ENCODE peak calls at places on chromosomes 4 and X, in seven cellular contexts. Q, E, H, F, G, T and K are unnamed samples.

GRCh38 chr4:38366451-38366850 is 297.5 kb upstream of the KLF3 start:
- DNase-seq in E (no peak), G (peak), T (no peak), Q (no peak), F (peak), H (no peak), K (no peak)

GRCh38 chrX:154441564-154441963 is 2.4 kb upstream of the FAM50A start:
- DNase-seq in Q (no peak), T (no peak), H (no peak), E (no peak), F (no peak), G (no peak), K (no peak)

GRCh38 chr4:145216532-145216931 is 36.1 kb upstream of the OTUD4 start:
- DNase-seq in F (no peak), H (no peak), E (no peak), G (peak), Q (no peak), T (peak), K (peak)

GRCh38 chrX:97446298-97446882 is 562.7 kb downstream of the RPA4 start:
- DNase-seq in F (no peak), Q (no peak), H (no peak), T (peak), E (no peak), G (peak), K (peak)

GRCh38 chrX:10526442-10526841 is 93.9 kb downstream of the MID1 start:
- DNase-seq in T (no peak), H (no peak), F (no peak), G (peak), E (no peak), Q (no peak), K (no peak)

GRCh38 chrX:47489507-47490275 is 6.7 kb upstream of the ZNF41 start:
- DNase-seq in H (no peak), E (peak), T (no peak), F (no peak), G (no peak), Q (no peak), K (no peak)

GRCh38 chr4:67714248-67714583 is 13.3 kb upstream of the UBA6 start:
- DNase-seq in G (no peak), H (no peak), Q (no peak), T (no peak), E (no peak), F (no peak), K (no peak)

GRCh38 chr4:128516568-128516967 is 229.0 kb upstream of the PGRMC2 start:
- DNase-seq in G (peak), T (peak), Q (no peak), H (no peak), E (no peak), F (no peak), K (no peak)

GRCh38 chr4:108465886-108466491 is 154.4 kb upstream of the RPL34 start:
- DNase-seq in T (no peak), H (no peak), Q (no peak), F (no peak), G (no peak), E (no peak), K (no peak)

GRCh38 chrX:133297284-133297683 is 79.1 kb upstream of the TFDP3 start:
- DNase-seq in H (no peak), T (peak), F (no peak), G (peak), Q (no peak), E (no peak), K (peak)

DNA sequence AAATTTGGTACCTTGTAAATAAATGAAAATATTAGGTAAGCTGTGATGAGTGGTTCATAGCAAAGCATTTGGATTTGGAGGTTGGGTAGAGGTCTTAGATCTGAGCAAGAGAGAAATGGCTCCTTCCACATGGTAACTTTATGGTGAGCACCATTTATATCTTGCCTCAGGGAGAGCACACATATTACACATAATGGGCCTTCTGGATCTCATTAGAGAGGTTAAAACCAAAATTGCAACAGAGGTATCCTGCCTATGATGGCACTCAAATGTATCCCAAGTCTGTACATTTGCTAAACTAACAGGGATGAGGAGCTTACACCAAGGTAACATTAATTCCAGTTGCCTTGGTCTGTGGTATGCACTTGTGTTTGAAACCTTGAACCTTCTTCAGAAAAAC is 87.1 kb upstream of the PUDP start:
- DNase-seq in G (peak), H (no peak), T (no peak), Q (no peak), F (no peak), E (no peak), K (no peak)
- H3K4me3 ChIP-seq in G (no peak), H (no peak), T (no peak), Q (no peak), F (no peak), E (no peak), K (no peak)

DNA sequence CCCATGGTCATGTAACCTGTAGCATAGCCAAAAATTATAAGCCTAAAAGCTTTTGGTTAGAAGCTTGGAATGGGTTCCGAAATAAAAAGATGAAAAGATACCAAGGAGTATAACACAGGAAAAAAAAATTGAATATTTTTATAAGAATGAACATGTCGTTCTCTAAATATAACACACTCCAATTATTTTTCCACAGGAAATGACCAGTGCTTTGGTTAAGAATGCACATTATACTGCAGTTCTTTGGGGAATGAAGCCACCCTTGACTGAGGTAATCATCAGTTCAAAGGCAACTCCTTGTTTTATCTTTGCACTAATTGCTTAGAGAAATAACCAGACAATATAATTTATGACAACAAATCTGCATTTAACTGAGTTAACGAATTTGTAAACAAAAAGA is 6.6 kb upstream of the GASK1B start:
- DNase-seq in T (no peak), E (no peak), H (no peak), Q (no peak), G (no peak), F (no peak), K (no peak)
- TF ChIP-seq CTCF in T (no peak), E (no peak), H (no peak), Q (no peak), G (no peak), F (no peak), K (no peak)

DNA sequence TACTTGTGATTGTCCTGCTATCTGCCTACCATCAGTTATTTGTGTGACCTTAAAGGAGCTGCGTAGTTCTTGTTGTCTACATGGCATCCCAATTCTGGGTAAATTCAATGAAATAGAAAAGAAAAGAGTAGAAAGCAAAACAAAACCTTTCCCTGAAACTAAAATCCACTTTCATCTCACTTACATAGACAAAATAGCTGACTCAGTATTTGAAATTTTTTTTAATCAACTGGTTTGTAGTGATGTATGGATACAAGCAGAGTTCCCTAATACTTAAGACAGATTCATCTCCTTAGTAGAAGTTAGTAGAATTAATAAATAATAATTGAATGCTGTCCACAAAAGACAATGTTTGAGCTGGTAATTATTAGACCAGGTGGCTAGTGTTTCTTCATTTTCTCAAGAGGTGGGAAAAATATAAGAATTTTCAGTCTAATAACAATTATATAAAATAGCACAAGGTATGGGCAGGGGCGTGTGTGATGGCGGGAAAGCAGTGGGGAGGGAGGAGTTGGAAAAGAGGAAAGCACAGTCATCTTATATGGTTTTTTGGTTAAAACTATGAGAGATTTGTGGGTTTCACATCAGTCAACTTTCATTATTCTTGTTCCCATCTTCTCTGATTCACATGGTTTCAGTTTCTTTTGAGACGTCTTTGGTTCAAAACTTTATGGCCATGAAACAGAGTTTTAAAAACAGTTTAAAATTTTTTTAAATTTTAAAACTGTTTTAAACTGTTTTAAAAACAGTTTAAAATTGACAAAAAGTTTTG is 275.2 kb downstream of the SPRY1 start:
- DNase-seq in F (no peak), H (no peak), Q (no peak), G (no peak), E (no peak), T (no peak), K (no peak)
- H3K4me3 ChIP-seq in F (no peak), H (no peak), Q (no peak), G (no peak), E (peak), T (no peak), K (no peak)

DNA sequence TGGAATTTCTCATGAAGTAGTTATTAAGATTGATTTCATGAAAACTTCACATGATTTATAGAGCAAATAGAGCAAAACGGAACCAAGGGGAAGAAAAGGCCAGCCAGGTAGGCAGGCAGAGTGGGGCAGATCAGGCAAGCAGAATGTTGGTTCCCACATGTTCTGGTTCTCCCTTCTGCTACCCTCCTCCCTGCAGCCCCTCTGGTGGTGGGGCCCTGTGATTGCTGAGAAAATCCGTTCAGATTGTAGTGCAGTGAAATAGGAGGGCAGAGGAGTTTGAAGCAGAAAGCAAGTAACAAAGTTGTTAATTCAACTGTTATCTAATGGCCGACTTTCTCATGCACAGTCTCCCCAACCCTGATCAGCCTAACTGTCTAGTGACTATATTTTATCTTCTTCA is 185.3 kb downstream of the MID1IP1 start:
- DNase-seq in T (no peak), Q (no peak), F (no peak), E (no peak), H (no peak), G (no peak), K (no peak)
- TF ChIP-seq CTCF in T (no peak), Q (no peak), F (no peak), E (no peak), H (no peak), G (no peak), K (no peak)

GRCh38 chrX:76428243-76429130 is 977 bp downstream of the MAGEE1 start:
- DNase-seq in E (peak), Q (peak), T (no peak), F (peak), H (no peak), G (no peak), K (no peak)
- H3K4me3 ChIP-seq in E (peak), Q (peak), T (peak), F (peak), H (peak), G (peak), K (peak)

DNA sequence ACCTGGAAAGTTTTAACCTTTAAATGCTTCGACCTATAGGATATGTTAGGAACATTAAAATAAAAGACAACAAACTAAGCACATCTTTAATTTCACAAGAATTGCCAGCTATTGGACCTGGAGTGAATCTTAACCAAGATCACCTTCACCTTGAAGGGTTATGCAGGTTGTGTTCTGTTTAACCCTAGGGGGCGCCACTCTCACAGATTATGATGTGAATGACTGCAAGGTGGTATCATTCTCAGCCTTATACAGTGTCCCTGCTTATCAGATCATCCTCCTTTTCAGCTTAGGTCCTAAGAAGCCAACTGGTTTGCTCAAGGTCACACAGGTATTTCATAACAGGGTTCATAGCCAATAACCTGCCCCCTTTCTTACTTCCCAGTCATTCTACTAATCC is 23.5 kb downstream of the INTS6L start:
- DNase-seq in T (no peak), G (no peak), E (no peak), H (no peak), F (no peak), Q (no peak), K (peak)
- TF ChIP-seq CTCF in T (no peak), G (no peak), E (peak), H (no peak), F (peak), Q (peak), K (no peak)

DNA sequence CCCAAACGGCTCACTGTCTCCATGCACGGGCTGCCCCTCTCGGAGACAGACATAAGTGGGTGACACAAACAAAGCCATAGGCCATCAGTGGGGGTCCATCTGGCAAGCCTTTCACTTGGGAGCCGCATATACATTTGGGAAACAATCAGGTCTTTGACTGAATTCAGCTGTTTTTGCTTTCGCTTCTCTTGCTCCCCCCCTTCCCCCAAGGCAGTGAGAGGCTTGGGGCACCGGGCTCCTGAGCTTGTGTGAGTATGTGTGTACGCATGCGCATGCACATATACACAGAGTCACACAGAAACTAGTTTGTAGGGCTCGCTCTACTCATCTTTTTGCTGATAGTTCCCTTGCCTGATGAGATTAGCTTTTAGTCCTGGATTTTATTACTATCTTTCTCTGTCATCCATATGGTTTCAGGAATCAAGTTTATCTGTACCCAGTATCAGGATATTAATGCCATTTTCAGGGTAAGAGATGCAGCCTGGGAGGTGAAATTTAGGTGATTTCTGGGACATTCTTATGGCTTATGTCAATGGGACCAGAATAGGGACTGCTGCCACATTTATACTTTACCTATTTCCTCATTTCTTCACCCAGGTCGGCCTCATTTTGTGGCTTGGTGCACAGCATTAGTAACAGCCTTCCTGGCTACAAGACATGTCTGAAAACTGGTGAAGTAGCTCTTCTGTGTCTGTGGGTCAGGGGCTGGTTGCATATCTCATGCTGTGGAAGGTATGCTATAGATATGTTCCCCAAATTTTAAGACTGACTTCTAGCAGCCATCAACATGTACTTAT is 284.6 kb downstream of the AFF2 start:
- DNase-seq in E (no peak), H (no peak), F (no peak), G (no peak), Q (no peak), T (peak), K (no peak)
- H3K4me3 ChIP-seq in E (no peak), H (no peak), F (no peak), G (no peak), Q (no peak), T (no peak), K (no peak)